ENCODE peak calls at places on chromosomes 2 and 18, in five cellular contexts. O, N, R, U and L are unnamed samples.
A peak's percentile ranks its signal among the peaks of the same experiment; 100 is the strongest.

GRCh38 chr2:179193759-179194394 is 70.8 kb downstream of the SESTD1 start:
- DNase-seq in O (no peak), N (no peak), R (no peak), U (no peak), L (no peak)

GRCh38 chr2:134257516-134257915 is 3.6 kb downstream of the MGAT5 start:
- DNase-seq in O (no peak), N (no peak), R (no peak), U (no peak), L (no peak)

GRCh38 chr2:196229013-196229412 is 57.6 kb upstream of the STK17B start:
- DNase-seq in O (no peak), N (no peak), R (no peak), U (no peak), L (no peak)

GRCh38 chr2:183229386-183229785 is 105.1 kb downstream of the NUP35 start:
- DNase-seq in O (no peak), N (no peak), R (no peak), U (no peak), L (no peak)

GRCh38 chr2:31319391-31320175 is 85.6 kb downstream of the EHD3 start:
- DNase-seq in O (no peak), N (peak; percentile 85), R (no peak), U (no peak), L (peak; percentile 51)

GRCh38 chr2:64646007-64646880 is 7.5 kb downstream of the SERTAD2 start:
- DNase-seq in O (peak; percentile 83), N (peak; percentile 83), R (no peak), U (peak; percentile 96), L (peak; percentile 92)

GRCh38 chr2:182228741-182229140 is 198.1 kb downstream of the PDE1A start:
- DNase-seq in O (no peak), N (no peak), R (no peak), U (no peak), L (no peak)

GRCh38 chr2:46497726-46498125 is 18.4 kb downstream of the TMEM247 start:
- DNase-seq in O (no peak), N (no peak), R (no peak), U (peak; percentile 17), L (no peak)

GRCh38 chr2:223007531-223007930 is 44.5 kb upstream of the KCNE4 start:
- DNase-seq in O (no peak), N (no peak), R (no peak), U (no peak), L (no peak)

GRCh38 chr18:10213526-10213925 is 240.9 kb upstream of the APCDD1 start:
- DNase-seq in O (peak; percentile 24), N (peak; percentile 76), R (no peak), U (no peak), L (no peak)

GRCh38 chr2:181371782-181372292 is 85.3 kb upstream of the ITGA4 start:
- DNase-seq in O (no peak), N (no peak), R (no peak), U (no peak), L (no peak)

GRCh38 chr2:241925821-241926441 is 56.4 kb downstream of the RTP5 start:
- DNase-seq in O (no peak), N (no peak), R (no peak), U (no peak), L (no peak)

GRCh38 chr2:101697794-101698418 is 399 bp downstream of the MAP4K4 start:
- DNase-seq in O (no peak), N (no peak), R (no peak), U (peak; percentile 45), L (peak; percentile 21)

GRCh38 chr18:21599585-21600525 is 649 bp downstream of the ESCO1 start:
- DNase-seq in O (no peak), N (peak; percentile 58), R (peak; percentile 77), U (peak; percentile 71), L (peak; percentile 73)

GRCh38 chr2:146982393-146982846 is 862.4 kb upstream of the ACVR2A start:
- DNase-seq in O (no peak), N (no peak), R (no peak), U (no peak), L (peak; percentile 11)

GRCh38 chr18:2653467-2653866 is 2.1 kb upstream of the SMCHD1 start:
- DNase-seq in O (no peak), N (no peak), R (no peak), U (no peak), L (no peak)

GRCh38 chr2:163044116-163044515 is 205.5 kb upstream of the KCNH7 start:
- DNase-seq in O (peak; percentile 5), N (peak; percentile 36), R (no peak), U (no peak), L (no peak)